ENCODE peak calls at places on chromosomes 12 and 14, in six cellular contexts. Q is CD8-positive, alpha-beta memory T cell; T is endothelial cell of umbilical vein; H is A549; O is effector memory CD4-positive, alpha-beta T cell; D is tibial artery. Y is an unnamed sample.
A peak's percentile ranks its signal among the peaks of the same experiment; 100 is the strongest.

GRCh38 chr12:69284131-69284530 is 44.8 kb downstream of the CPSF6 start:
- DNase-seq in Q (no peak), T (peak; percentile 64), H (peak; percentile 79), O (peak; percentile 6), D (peak; percentile 69), Y (peak; percentile 80)

GRCh38 chr14:90677484-90678045 is 138.7 kb downstream of the TTC7B start:
- DNase-seq in Q (peak; percentile 25), T (peak; percentile 75), H (no peak), O (no peak), D (no peak), Y (no peak)

GRCh38 chr12:121949643-121950397 is 31.4 kb downstream of the CFAP251 start:
- DNase-seq in Q (no peak), T (no peak), H (peak; percentile 79), O (no peak), D (no peak), Y (no peak)

GRCh38 chr12:47276253-47277070 is 196.7 kb upstream of the AMIGO2 start:
- DNase-seq in Q (peak; percentile 82), T (peak; percentile 54), H (peak; percentile 85), O (peak; percentile 45), D (no peak), Y (no peak)

GRCh38 chr12:70240677-70241076 is 2.6 kb upstream of the CNOT2 start:
- DNase-seq in Q (no peak), T (no peak), H (no peak), O (no peak), D (no peak), Y (no peak)

GRCh38 chr12:50690923-50691322 is 73.0 kb upstream of the ATF1 start:
- DNase-seq in Q (no peak), T (no peak), H (no peak), O (no peak), D (no peak), Y (peak; percentile 60)

GRCh38 chr12:130474599-130474998 is 136.9 kb downstream of the PIWIL1 start:
- DNase-seq in Q (no peak), T (no peak), H (no peak), O (no peak), D (no peak), Y (no peak)

GRCh38 chr12:27530157-27530922 is 6.3 kb downstream of the PPFIBP1 start:
- DNase-seq in Q (no peak), T (no peak), H (peak; percentile 25), O (no peak), D (no peak), Y (no peak)

GRCh38 chr12:123900898-123901376 is 71.7 kb downstream of the CCDC92 start:
- DNase-seq in Q (no peak), T (no peak), H (no peak), O (no peak), D (no peak), Y (no peak)

GRCh38 chr12:76260390-76260748 is 87.8 kb downstream of the BBS10 start:
- DNase-seq in Q (no peak), T (peak; percentile 48), H (no peak), O (no peak), D (no peak), Y (no peak)

GRCh38 chr12:39144613-39145061 is 239.2 kb upstream of the CPNE8 start:
- DNase-seq in Q (no peak), T (no peak), H (no peak), O (no peak), D (no peak), Y (no peak)

GRCh38 chr14:39446131-39446744 is 14.0 kb upstream of the FBXO33 start:
- DNase-seq in Q (no peak), T (no peak), H (no peak), O (no peak), D (no peak), Y (no peak)

GRCh38 chr12:70733385-70733784 is 96.2 kb upstream of the PTPRB start:
- DNase-seq in Q (no peak), T (peak; percentile 71), H (peak; percentile 73), O (no peak), D (no peak), Y (no peak)

GRCh38 chr12:30909721-30910350 is 16.7 kb upstream of the TSPAN11 start:
- DNase-seq in Q (no peak), T (no peak), H (no peak), O (no peak), D (no peak), Y (no peak)

GRCh38 chr14:106808458-106808857 is 1282.1 kb downstream of the TMEM121 start:
- DNase-seq in Q (no peak), T (no peak), H (no peak), O (no peak), D (no peak), Y (no peak)

GRCh38 chr14:94474581-94475031 is 1.4 kb downstream of the SERPINA9 start:
- DNase-seq in Q (no peak), T (no peak), H (peak; percentile 28), O (no peak), D (no peak), Y (no peak)

DNA sequence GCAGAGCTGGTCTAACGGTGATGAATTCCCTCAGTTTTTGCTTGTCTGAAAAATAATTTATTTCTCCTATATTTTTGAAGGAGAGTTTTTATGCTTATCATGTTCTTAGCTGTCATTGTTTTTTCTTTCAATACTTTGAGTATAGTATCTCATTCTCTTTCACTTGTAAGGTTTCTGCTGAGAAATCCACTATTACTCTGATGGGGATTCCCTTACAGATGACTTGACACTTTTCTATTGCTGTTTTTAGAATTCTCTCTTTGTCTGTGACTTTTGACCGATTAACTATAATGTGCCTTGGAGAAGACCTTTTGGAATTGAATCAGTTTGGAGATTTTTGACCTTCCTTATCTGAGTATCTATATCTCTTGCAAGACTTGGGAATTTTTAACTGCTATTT is 139.6 kb downstream of the PRKD1 start:
- DNase-seq in Q (no peak), T (no peak), H (no peak), O (no peak), D (no peak), Y (no peak)
- H3K9me3 ChIP-seq in Q (no peaks in the 10 kb centered on the region), T (no peaks in the 10 kb centered on the region), H (no peaks in the 10 kb centered on the region), O (no peaks in the 10 kb centered on the region), D (no peaks in the 10 kb centered on the region), Y (no peaks in the 10 kb centered on the region)

GRCh38 chr12:104479141-104479662 is 22.5 kb downstream of the CHST11 start:
- DNase-seq in Q (no peak), T (no peak), H (no peak), O (no peak), D (no peak), Y (no peak)
- H3K4me3 ChIP-seq in Q (no peak overlapping the region), T (no peak overlapping the region), H (no peak overlapping the region), O (no peak overlapping the region), D (no peak overlapping the region), Y (no peak overlapping the region)

GRCh38 chr14:104486222-104486743 is 93.3 kb upstream of the C14orf180 start:
- DNase-seq in Q (no peak), T (no peak), H (no peak), O (no peak), D (no peak), Y (no peak)
- H3K27ac ChIP-seq in Q (no peak overlapping the region), T (no peak overlapping the region), H (no peak overlapping the region), O (no peak overlapping the region), D (no peak overlapping the region), Y (no peak overlapping the region)

GRCh38 chr14:75748340-75748739 is 87.3 kb downstream of the TTLL5 start:
- DNase-seq in Q (no peak), T (no peak), H (no peak), O (no peak), D (no peak), Y (no peak)

GRCh38 chr14:75753696-75754095 is 92.7 kb downstream of the TTLL5 start:
- DNase-seq in Q (no peak), T (no peak), H (no peak), O (no peak), D (no peak), Y (no peak)

GRCh38 chr14:75752907-75753594 is 92.0 kb downstream of the TTLL5 start:
- DNase-seq in Q (no peak), T (no peak), H (no peak), O (no peak), D (no peak), Y (no peak)

GRCh38 chr14:75752086-75752485 is 91.0 kb downstream of the TTLL5 start:
- DNase-seq in Q (no peak), T (no peak), H (no peak), O (no peak), D (no peak), Y (no peak)

DNA sequence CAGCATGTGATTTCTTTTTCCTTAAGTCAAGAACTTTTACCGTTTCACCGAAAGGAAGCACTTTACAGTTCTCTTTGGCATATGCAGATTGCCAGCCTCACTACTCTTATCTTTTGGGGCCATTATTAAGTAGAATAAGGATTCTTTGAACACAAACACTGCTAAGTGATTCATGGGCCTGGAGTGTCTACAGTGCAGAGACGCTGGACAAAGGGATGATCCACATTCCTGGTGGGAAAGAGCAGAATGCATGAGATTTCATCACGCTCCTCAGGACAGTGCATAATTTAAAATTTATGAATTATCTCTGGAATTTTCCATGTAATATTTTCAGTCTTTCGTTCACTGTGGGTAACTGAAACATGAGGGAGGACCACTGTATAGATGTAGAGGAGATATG is 90.2 kb downstream of the TTLL5 start:
- DNase-seq in Q (no peak), T (no peak), H (no peak), O (no peak), D (no peak), Y (no peak)
- H3K9me3 ChIP-seq in Q (no peaks in the 10 kb centered on the region), T (no peaks in the 10 kb centered on the region), H (peaks cover 9% of the 10 kb centered on the region), O (no peaks in the 10 kb centered on the region), D (no peaks in the 10 kb centered on the region), Y (peaks cover 15% of the 10 kb centered on the region)

GRCh38 chr12:57899010-57899662 is 42.2 kb upstream of the ATP23 start:
- DNase-seq in Q (peak; percentile 63), T (peak; percentile 59), H (no peak), O (peak; percentile 72), D (peak; percentile 60), Y (no peak)
- H3K4me3 ChIP-seq in Q (no peak overlapping the region), T (no peak overlapping the region), H (no peak overlapping the region), O (no peak overlapping the region), D (no peak overlapping the region), Y (no peak overlapping the region)

GRCh38 chr12:116524964-116525379 is 34.2 kb upstream of the MAP1LC3B2 start:
- DNase-seq in Q (no peak), T (no peak), H (peak; percentile 77), O (no peak), D (no peak), Y (no peak)
- H3K27ac ChIP-seq in Q (no peak overlapping the region), T (no peak overlapping the region), H (peak overlapping the region; percentile 87), O (no peak overlapping the region), D (peak overlapping the region; percentile 49), Y (peak overlapping the region; percentile 65)

Y was measured in right atrium auricular region.